ENCODE peak calls at places on chromosomes 3 and 15, in ten cellular contexts. Z, T, N, V, W, B, Y, M, F and Q are unnamed samples.

GRCh38 chr3:149085828-149086231 is 503 bp downstream of the HLTF start:
- DNase-seq in F (no peak), T (peak), V (no peak), W (peak), N (no peak), B (no peak), Z (peak), M (peak), Y (peak), Q (peak)

GRCh38 chr3:185822221-185822956 is 2.5 kb downstream of the IGF2BP2 start:
- DNase-seq in V (no peak), W (no peak), M (no peak), F (no peak), N (no peak), Z (no peak), T (peak), B (no peak), Y (no peak), Q (no peak)

GRCh38 chr3:23086831-23087230 is 116.3 kb upstream of the UBE2E2 start:
- DNase-seq in W (no peak), B (no peak), Y (no peak), M (no peak), V (no peak), N (no peak), T (no peak), Z (no peak), F (no peak), Q (no peak)

GRCh38 chr3:187709155-187709554 is 6.8 kb upstream of the RTP2 start:
- DNase-seq in B (no peak), V (no peak), W (peak), M (no peak), F (no peak), Z (no peak), N (no peak), T (no peak), Y (no peak), Q (no peak)

GRCh38 chr15:57903626-57904025 is 161.9 kb downstream of the ALDH1A2 start:
- DNase-seq in B (no peak), M (no peak), W (no peak), V (no peak), Y (no peak), N (no peak), T (no peak), F (no peak), Z (no peak), Q (no peak)

GRCh38 chr15:45457215-45457614 is 65.3 kb downstream of the SLC30A4 start:
- DNase-seq in V (no peak), B (no peak), F (no peak), M (peak), N (no peak), Y (no peak), W (no peak), T (peak), Z (no peak), Q (no peak)

GRCh38 chr3:2036096-2036495 is 62.6 kb upstream of the CNTN4 start:
- DNase-seq in F (no peak), Y (no peak), Z (no peak), T (no peak), V (no peak), B (no peak), M (no peak), N (no peak), W (no peak), Q (no peak)

GRCh38 chr15:71802770-71803169 is 7.6 kb upstream of the NR2E3 start:
- DNase-seq in F (no peak), B (no peak), V (no peak), W (peak), M (no peak), T (no peak), Y (no peak), Z (no peak), N (no peak), Q (no peak)

GRCh38 chr3:170429050-170429449 is 10.4 kb downstream of the CLDN11 start:
- DNase-seq in F (no peak), T (peak), V (no peak), M (peak), Y (no peak), W (peak), N (no peak), B (no peak), Z (no peak), Q (no peak)

GRCh38 chr3:84974347-84974746 is 15.6 kb downstream of the CADM2 start:
- DNase-seq in F (no peak), N (no peak), T (peak), Y (no peak), V (no peak), M (no peak), B (no peak), W (no peak), Z (no peak), Q (no peak)

GRCh38 chr3:108125550-108126071 is 34.8 kb upstream of the CD47 start:
- DNase-seq in T (no peak), Y (peak), Z (peak), M (no peak), W (peak), B (no peak), F (peak), N (no peak), V (peak), Q (no peak)

GRCh38 chr15:66886241-66886675 is 179.1 kb upstream of the SMAD3 start:
- DNase-seq in B (no peak), F (no peak), Z (no peak), N (no peak), T (no peak), M (no peak), Y (no peak), W (no peak), V (no peak), Q (peak)

GRCh38 chr3:166011771-166012170 is 174.5 kb upstream of the BCHE start:
- DNase-seq in T (no peak), Z (no peak), Y (no peak), V (no peak), N (no peak), F (no peak), M (no peak), W (no peak), B (no peak), Q (no peak)

GRCh38 chr15:59281699-59282098 is 75.1 kb downstream of the LDHAL6B start:
- DNase-seq in Y (no peak), F (no peak), T (no peak), M (no peak), B (no peak), Z (no peak), N (no peak), V (no peak), W (no peak), Q (no peak)

GRCh38 chr3:42499478-42499871 is 3.0 kb upstream of the VIPR1 start:
- DNase-seq in T (no peak), M (no peak), W (no peak), F (no peak), Z (no peak), B (no peak), N (no peak), V (no peak), Y (peak), Q (peak)

GRCh38 chr3:31244929-31245817 is 287.6 kb upstream of the STT3B start:
- DNase-seq in Y (no peak), N (no peak), T (no peak), F (no peak), Z (no peak), M (no peak), W (no peak), V (no peak), B (no peak), Q (no peak)

GRCh38 chr15:75809986-75810750 is 33.1 kb upstream of the UBE2Q2 start:
- DNase-seq in Y (no peak), Z (no peak), T (peak), V (no peak), W (peak), B (no peak), M (peak), F (no peak), N (no peak), Q (no peak)

GRCh38 chr15:99732711-99733267 is 448 bp downstream of the LYSMD4 start:
- DNase-seq in B (peak), Y (no peak), N (peak), M (no peak), W (peak), F (no peak), Z (no peak), V (peak), T (no peak), Q (peak)

GRCh38 chr3:188978772-188979171 is 193.0 kb upstream of the TPRG1 start:
- DNase-seq in N (no peak), Z (no peak), Y (no peak), V (peak), B (no peak), F (peak), M (peak), T (no peak), W (no peak), Q (peak)

GRCh38 chr3:13016083-13016725 is 57.0 kb downstream of the IQSEC1 start:
- DNase-seq in M (peak), Z (peak), T (no peak), Y (peak), N (peak), W (no peak), V (no peak), F (peak), B (peak), Q (peak)

GRCh38 chr15:88622605-88622975 is 1.4 kb downstream of the AEN start:
- DNase-seq in V (no peak), Y (no peak), M (no peak), F (no peak), B (no peak), N (no peak), T (no peak), W (no peak), Z (no peak), Q (peak)

GRCh38 chr3:185071401-185071800 is 81.5 kb downstream of the C3orf70 start:
- DNase-seq in Y (no peak), Z (no peak), V (no peak), B (no peak), F (no peak), M (no peak), T (no peak), N (no peak), W (no peak), Q (no peak)